ENCODE peak calls at places on chromosomes 3 and 15, in four cellular contexts. Z, S, O and L are unnamed samples.

GRCh38 chr3:110420158-110420641 is 651.4 kb upstream of the NECTIN3 start:
- DNase-seq in S (peak; percentile 45), O (no peak), Z (peak; percentile 90), L (no peak)

GRCh38 chr3:167032267-167032876 is 347.7 kb downstream of the ZBBX start:
- DNase-seq in O (no peak), Z (peak; percentile 39), S (peak; percentile 71), L (no peak)

GRCh38 chr3:41126475-41126874 is 72.8 kb upstream of the CTNNB1 start:
- DNase-seq in O (no peak), S (no peak), Z (no peak), L (no peak)

GRCh38 chr15:69557340-69558137 is 104.9 kb downstream of the RPLP1 start:
- DNase-seq in Z (peak; percentile 94), O (no peak), S (peak; percentile 84), L (no peak)

GRCh38 chr3:171757377-171758034 is 52.8 kb downstream of the PLD1 start:
- DNase-seq in S (no peak), O (no peak), Z (no peak), L (no peak)

GRCh38 chr15:59197459-59197858 is 9.2 kb upstream of the LDHAL6B start:
- DNase-seq in S (no peak), O (no peak), Z (no peak), L (no peak)

GRCh38 chr15:28920781-28921331 is 35.1 kb downstream of the APBA2 start:
- DNase-seq in Z (no peak), S (no peak), O (no peak), L (no peak)

GRCh38 chr3:168431436-168431835 is 335.7 kb upstream of the GOLIM4 start:
- DNase-seq in O (no peak), S (no peak), Z (no peak), L (no peak)

GRCh38 chr3:125916376-125916978 is 52.5 kb upstream of the ROPN1B start:
- DNase-seq in S (peak; percentile 98), O (peak; percentile 97), Z (peak; percentile 91), L (peak; percentile 96)

GRCh38 chr3:129441782-129442181 is 1.8 kb downstream of the IFT122 start:
- DNase-seq in S (peak; percentile 40), O (no peak), Z (peak; percentile 50), L (no peak)

GRCh38 chr15:80152180-80152895 is 461 bp upstream of the FAH start:
- DNase-seq in O (peak; percentile 89), S (peak; percentile 98), Z (peak; percentile 90), L (peak; percentile 99)
- H2BK120ac ChIP-seq in O (no peak overlapping the region), S (no peak overlapping the region), Z (no peak overlapping the region), L (no peak overlapping the region)

GRCh38 chr15:70669006-70669602 is 94.3 kb downstream of the UACA start:
- DNase-seq in Z (no peak), S (peak; percentile 28), O (no peak), L (no peak)
- H2AK5ac ChIP-seq in Z (no peak overlapping the region), S (no peak overlapping the region), O (no peak overlapping the region), L (no peak overlapping the region)

GRCh38 chr15:46450810-46451182 is 816.0 kb downstream of the SQOR start:
- DNase-seq in Z (no peak), S (no peak), O (no peak), L (no peak)
- H4K5ac ChIP-seq in Z (no peak overlapping the region), S (no peak overlapping the region), O (no peak overlapping the region), L (no peak overlapping the region)

DNA sequence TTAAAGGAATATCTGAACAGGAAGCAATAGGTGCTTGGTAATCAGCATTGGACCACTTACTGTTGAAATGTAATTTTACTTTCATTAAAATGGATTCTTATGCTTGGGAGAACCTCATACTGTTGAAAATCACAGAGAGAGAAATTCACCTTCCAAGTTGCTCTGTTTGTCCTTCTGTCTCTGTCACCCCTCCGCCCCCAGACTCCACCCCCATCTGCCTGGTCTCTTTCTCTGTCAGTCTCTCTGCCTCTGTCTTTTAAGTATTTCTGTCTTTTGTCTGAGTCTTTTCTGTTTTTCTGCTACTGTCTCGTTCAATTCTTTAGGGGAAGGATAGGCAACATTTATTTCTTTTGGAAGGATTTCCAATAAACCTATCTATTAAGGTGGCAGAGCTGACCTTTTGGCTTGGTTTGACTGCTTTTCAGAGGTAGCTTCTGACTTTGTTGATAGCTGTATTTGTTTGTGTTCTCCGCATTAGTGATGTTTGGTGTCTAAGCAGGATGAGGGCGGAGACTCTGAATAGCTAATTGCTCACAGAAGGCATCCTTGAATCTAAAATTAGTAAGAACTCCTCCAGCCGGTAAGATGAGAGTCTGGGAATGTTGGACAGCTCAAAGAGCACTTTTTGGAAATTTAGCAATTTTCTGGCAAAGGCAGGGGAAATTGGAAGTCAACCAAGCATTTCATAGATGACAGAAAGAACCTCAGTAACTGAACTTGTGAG is 174.2 kb downstream of the KLHL25 start:
- DNase-seq in Z (peak; percentile 73), O (no peak), S (no peak), L (no peak)
- H2BK120ac ChIP-seq in Z (peak overlapping the region; percentile 78), O (no peak overlapping the region), S (no peak overlapping the region), L (no peak overlapping the region)

GRCh38 chr3:5138214-5138981 is 16.3 kb downstream of the ARL8B start:
- DNase-seq in Z (peak; percentile 62), O (no peak), S (no peak), L (no peak)

GRCh38 chr3:5140230-5140621 is 18.1 kb downstream of the ARL8B start:
- DNase-seq in Z (no peak), S (no peak), O (no peak), L (no peak)

GRCh38 chr3:5133689-5134088 is 11.6 kb downstream of the ARL8B start:
- DNase-seq in Z (no peak), O (no peak), S (no peak), L (no peak)

GRCh38 chr3:5136211-5136610 is 14.1 kb downstream of the ARL8B start:
- DNase-seq in Z (no peak), O (no peak), S (no peak), L (no peak)

GRCh38 chr3:5136619-5137429 is 14.7 kb downstream of the ARL8B start:
- DNase-seq in O (no peak), S (peak; percentile 58), Z (peak; percentile 28), L (peak; percentile 31)
- H2AK5ac ChIP-seq in O (no peak overlapping the region), S (no peak overlapping the region), Z (peak overlapping the region; percentile 68), L (no peak overlapping the region)

GRCh38 chr3:108959017-108959416 is 5.3 kb upstream of the GUCA1C start:
- DNase-seq in O (no peak), S (no peak), Z (no peak), L (no peak)
- H4K5ac ChIP-seq in O (no peak overlapping the region), S (no peak overlapping the region), Z (no peak overlapping the region), L (no peak overlapping the region)

GRCh38 chr3:53156368-53156834 is 4.6 kb upstream of the PRKCD start:
- DNase-seq in S (peak; percentile 41), Z (no peak), O (peak; percentile 75), L (peak; percentile 56)
- H2BK120ac ChIP-seq in S (no peak overlapping the region), Z (no peak overlapping the region), O (no peak overlapping the region), L (no peak overlapping the region)

GRCh38 chr15:40050788-40051615 is 12.0 kb upstream of the SRP14 start:
- DNase-seq in S (peak; percentile 83), O (peak; percentile 64), Z (peak; percentile 32), L (peak; percentile 74)
- H2AK5ac ChIP-seq in S (no peak overlapping the region), O (peak overlapping the region; percentile 34), Z (peak overlapping the region; percentile 96), L (no peak overlapping the region)

GRCh38 chr3:134031620-134031915 is 1.8 kb upstream of the SLCO2A1 start:
- DNase-seq in Z (no peak), S (no peak), O (no peak), L (no peak)
- H4K5ac ChIP-seq in Z (no peak overlapping the region), S (no peak overlapping the region), O (no peak overlapping the region), L (no peak overlapping the region)